ENCODE peak calls at places on chromosomes 7 and 10, in six cellular contexts. P is germinal center; B is MM.1S; S is DMS53; Y is central memory CD4-positive, alpha-beta T cell; M is stimulated activated CD8-positive, alpha-beta memory T cell treated with anti-CD3 and anti-CD28 coated beads, Interleukin-2, amount 100 ng/mL, for 1 hour. T is an unnamed sample.
A peak's percentile ranks its signal among the peaks of the same experiment; 100 is the strongest.

GRCh38 chr7:139071683-139072082 is 35.8 kb upstream of the ZC3HAV1L start:
- DNase-seq in Y (no peak), M (no peak), S (no peak), P (no peak), B (no peak), T (no peak)

GRCh38 chr10:8213735-8214134 is 159.2 kb downstream of the GATA3 start:
- DNase-seq in Y (no peak), B (no peak), S (no peak), P (no peak), M (no peak), T (no peak)

GRCh38 chr10:111656066-111656465 is 527.5 kb downstream of the GPAM start:
- DNase-seq in S (no peak), B (no peak), P (no peak), Y (no peak), M (no peak), T (no peak)

GRCh38 chr10:13658864-13659685 is 72.3 kb downstream of the PRPF18 start:
- DNase-seq in Y (no peak), B (no peak), M (no peak), S (no peak), P (no peak), T (peak; percentile 33)

GRCh38 chr10:110142965-110143364 is 64.4 kb upstream of the MXI1 start:
- DNase-seq in Y (no peak), B (no peak), M (no peak), P (no peak), S (peak; percentile 30), T (no peak)

GRCh38 chr10:79424221-79425073 is 21.0 kb downstream of the ZCCHC24 start:
- DNase-seq in Y (no peak), S (peak; percentile 58), P (no peak), M (no peak), B (no peak), T (no peak)

GRCh38 chr7:130970696-130971095 is 236.7 kb upstream of the KLF14 start:
- DNase-seq in M (no peak), S (no peak), B (no peak), P (no peak), Y (no peak), T (no peak)

GRCh38 chr7:140026935-140027334 is 35.8 kb downstream of the PARP12 start:
- DNase-seq in S (no peak), P (no peak), B (no peak), Y (no peak), M (no peak), T (no peak)

GRCh38 chr10:101840102-101840684 is 3.4 kb downstream of the KCNIP2 start:
- DNase-seq in Y (peak; percentile 27), M (no peak), B (no peak), S (peak; percentile 50), P (no peak), T (no peak)

GRCh38 chr10:95355241-95355779 is 64.5 kb upstream of the PDLIM1 start:
- DNase-seq in Y (no peak), B (no peak), M (no peak), P (no peak), S (no peak), T (no peak)

GRCh38 chr7:38306136-38306535 is 32.7 kb upstream of the TARP start:
- DNase-seq in P (no peak), Y (no peak), B (peak; percentile 46), S (no peak), M (no peak), T (no peak)

GRCh38 chr7:13262929-13263530 is 575.6 kb downstream of the ARL4A start:
- DNase-seq in P (no peak), S (peak; percentile 71), Y (peak; percentile 20), B (peak; percentile 54), M (no peak), T (peak; percentile 60)

GRCh38 chr10:101354584-101355070 is 662 bp downstream of the BTRC start:
- DNase-seq in M (no peak), Y (no peak), S (no peak), P (no peak), B (no peak), T (no peak)

GRCh38 chr10:27678166-27678565 is 67.5 kb downstream of the MKX start:
- DNase-seq in M (no peak), P (no peak), Y (no peak), B (no peak), S (no peak), T (no peak)

T was measured in hippocampal formation.